ENCODE peak calls at places on chromosomes 2 and 18, in five cellular contexts. B is cardiac muscle cell, M is adrenal gland, A is astrocyte of the cerebellum, J is cardiac fibroblast. W is an unnamed sample.
A peak's percentile ranks its signal among the peaks of the same experiment; 100 is the strongest.

GRCh38 chr2:38792751-38793150 is 14.7 kb downstream of the GEMIN6 start:
- DNase-seq in B (no peak), M (no peak), A (no peak), J (no peak), W (no peak)

GRCh38 chr2:207115715-207116364 is 49.9 kb downstream of the KLF7 start:
- DNase-seq in B (no peak), M (peak; percentile 35), A (no peak), J (peak; percentile 60), W (no peak)

GRCh38 chr2:105842555-105842954 is 97.8 kb downstream of the NCK2 start:
- DNase-seq in B (peak; percentile 16), M (no peak), A (no peak), J (no peak), W (no peak)

GRCh38 chr2:43028188-43028587 is 198.2 kb downstream of the ZFP36L2 start:
- DNase-seq in B (no peak), M (no peak), A (no peak), J (no peak), W (no peak)

GRCh38 chr2:231573096-231573495 is 19.6 kb upstream of the TEX44 start:
- DNase-seq in B (no peak), M (no peak), A (no peak), J (no peak), W (no peak)

GRCh38 chr2:54830546-54830945 is 107.1 kb downstream of the EML6 start:
- DNase-seq in B (no peak), M (no peak), A (no peak), J (peak; percentile 34), W (no peak)

GRCh38 chr2:191539068-191539467 is 138.9 kb upstream of the NABP1 start:
- DNase-seq in B (peak; percentile 52), M (no peak), A (peak; percentile 11), J (peak; percentile 55), W (no peak)

GRCh38 chr2:26685312-26685711 is 7.2 kb upstream of the KCNK3 start:
- DNase-seq in B (no peak), M (no peak), A (no peak), J (no peak), W (no peak)

GRCh38 chr2:38264649-38265322 is 112.3 kb downstream of the ATL2 start:
- DNase-seq in B (peak; percentile 19), M (no peak), A (peak; percentile 22), J (no peak), W (peak; percentile 78)

GRCh38 chr2:226758886-226759660 is 40.5 kb downstream of the IRS1 start:
- DNase-seq in B (no peak), M (no peak), A (peak; percentile 64), J (peak; percentile 88), W (no peak)

GRCh38 chr2:231877533-231878456 is 48.4 kb downstream of the NPPC start:
- DNase-seq in B (peak; percentile 6), M (no peak), A (peak; percentile 16), J (peak; percentile 25), W (no peak)

GRCh38 chr2:234577191-234577590 is 80.3 kb upstream of the ARL4C start:
- DNase-seq in B (no peak), M (no peak), A (no peak), J (no peak), W (no peak)

GRCh38 chr2:172208881-172209325 is 106.2 kb upstream of the DLX2 start:
- DNase-seq in B (no peak), M (no peak), A (no peak), J (peak; percentile 55), W (no peak)

GRCh38 chr2:85221291-85221690 is 88.1 kb downstream of the TCF7L1 start:
- DNase-seq in B (no peak), M (no peak), A (no peak), J (no peak), W (peak; percentile 52)

GRCh38 chr2:44335806-44336538 is 25.3 kb downstream of the PREPL start:
- DNase-seq in B (no peak), M (no peak), A (no peak), J (no peak), W (no peak)

GRCh38 chr2:176911-177310 is 86.9 kb downstream of the SH3YL1 start:
- DNase-seq in B (no peak), M (no peak), A (no peak), J (no peak), W (no peak)

GRCh38 chr2:206361407-206362045 is 81.8 kb upstream of the ADAM23 start:
- DNase-seq in B (no peak), M (no peak), A (no peak), J (no peak), W (no peak)

GRCh38 chr2:161946489-161947107 is 127.4 kb downstream of the DPP4 start:
- DNase-seq in B (peak; percentile 40), M (no peak), A (peak; percentile 37), J (peak; percentile 66), W (peak; percentile 3)

GRCh38 chr2:1748176-1748740 is 3.9 kb upstream of the PXDN start:
- DNase-seq in B (no peak), M (no peak), A (no peak), J (peak; percentile 53), W (no peak)

GRCh38 chr18:8548186-8548585 is 61.1 kb upstream of the RAB12 start:
- DNase-seq in B (no peak), M (no peak), A (peak; percentile 97), J (peak; percentile 45), W (no peak)

GRCh38 chr2:232204457-232204931 is 174.1 kb upstream of the ALPP start:
- DNase-seq in B (peak; percentile 85), M (peak; percentile 36), A (peak; percentile 97), J (peak; percentile 9), W (no peak)

GRCh38 chr2:122072666-122073065 is 317.2 kb downstream of the TSN start:
- DNase-seq in B (peak; percentile 11), M (no peak), A (peak; percentile 8), J (peak; percentile 63), W (no peak)

GRCh38 chr2:27906074-27906473 is 15.5 kb downstream of the BABAM2 start:
- DNase-seq in B (no peak), M (no peak), A (no peak), J (no peak), W (no peak)

GRCh38 chr2:149799296-149799695 is 211.7 kb upstream of the MMADHC start:
- DNase-seq in B (no peak), M (no peak), A (peak; percentile 9), J (peak; percentile 68), W (peak; percentile 11)
- TF ChIP-seq CTCF in B (peak; percentile 56), M (peak; percentile 34), A (peak; percentile 34), J (peak; percentile 45), W (peak; percentile 41)

DNA sequence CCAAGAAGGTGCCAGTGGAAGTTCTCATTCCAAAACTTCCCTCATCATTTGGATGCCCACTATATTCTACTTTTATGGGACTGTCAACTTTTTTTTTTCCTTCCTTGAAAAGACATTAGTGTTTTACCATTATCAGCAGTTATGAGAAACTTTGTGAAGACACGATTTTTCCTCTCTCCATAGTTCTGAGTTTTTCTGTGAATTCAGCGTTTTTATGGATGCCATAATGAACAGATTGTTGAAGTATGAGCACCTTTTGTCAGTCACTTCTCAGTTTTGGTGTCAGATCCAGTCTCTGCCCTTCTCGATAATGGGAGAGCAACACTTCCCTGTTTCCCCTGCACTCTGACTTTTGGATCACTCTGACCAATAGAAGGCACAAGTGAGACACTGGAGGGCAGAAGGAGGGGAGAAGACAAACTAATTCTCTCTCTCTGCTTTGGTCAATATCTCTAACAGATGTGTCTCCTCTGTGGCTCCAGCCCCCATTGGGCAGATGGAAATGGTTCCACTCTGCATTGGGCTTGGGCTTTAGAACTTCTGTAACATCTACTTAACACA is 53.5 kb upstream of the FN1 start:
- DNase-seq in B (no peak), M (no peak), A (no peak), J (no peak), W (no peak)
- TF ChIP-seq CTCF in B (no peak), M (no peak), A (no peak), J (no peak), W (no peak)

DNA sequence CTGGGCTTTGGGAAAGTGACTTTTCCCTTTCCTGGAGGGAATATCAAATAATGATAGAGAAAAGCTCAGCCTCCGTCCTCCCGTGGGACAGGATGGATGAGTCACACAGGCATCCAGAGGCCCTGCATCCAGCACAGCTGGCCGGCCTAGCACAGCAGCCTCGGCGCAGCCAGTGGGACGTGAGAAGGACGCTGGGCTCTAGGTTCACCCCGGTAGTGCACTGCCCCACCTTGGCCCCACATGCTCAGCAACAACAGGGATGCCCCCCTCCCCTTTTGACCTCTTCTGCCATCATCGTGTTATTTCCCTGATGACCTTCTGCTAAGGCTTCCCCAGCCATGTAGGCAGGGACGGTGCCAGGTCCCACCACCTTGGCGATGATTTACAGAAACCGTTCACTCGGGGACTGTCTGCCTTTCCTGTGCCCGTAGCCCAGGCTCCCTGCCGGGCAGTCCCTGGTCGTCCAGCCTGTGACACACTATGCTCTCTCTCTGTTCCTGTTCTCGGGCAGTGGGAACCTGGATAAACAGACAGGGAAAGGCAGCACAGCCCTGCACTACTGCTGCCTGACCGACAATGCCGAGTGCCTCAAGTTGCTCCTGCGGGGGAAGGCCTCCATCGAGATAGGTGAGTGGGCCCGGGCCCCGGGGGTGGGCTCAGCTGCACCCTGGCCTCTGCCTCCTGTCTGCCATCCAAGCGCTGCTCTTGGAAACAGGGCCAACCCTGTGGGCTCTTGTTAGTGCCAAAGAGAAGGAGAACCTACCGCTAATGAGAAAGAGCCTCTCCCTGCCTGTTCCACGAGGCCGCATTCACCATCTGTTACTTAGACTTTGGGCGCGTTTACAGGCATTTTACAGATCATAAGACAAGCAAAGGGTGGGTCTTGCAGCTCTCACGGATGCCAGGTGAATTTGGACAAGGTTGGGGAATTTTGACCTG is 44.6 kb downstream of the ITGB1BP1 start:
- DNase-seq in B (no peak), M (peak; percentile 64), A (no peak), J (peak; percentile 90), W (peak; percentile 31)
- TF ChIP-seq CTCF in B (no peak), M (no peak), A (no peak), J (no peak), W (no peak)

DNA sequence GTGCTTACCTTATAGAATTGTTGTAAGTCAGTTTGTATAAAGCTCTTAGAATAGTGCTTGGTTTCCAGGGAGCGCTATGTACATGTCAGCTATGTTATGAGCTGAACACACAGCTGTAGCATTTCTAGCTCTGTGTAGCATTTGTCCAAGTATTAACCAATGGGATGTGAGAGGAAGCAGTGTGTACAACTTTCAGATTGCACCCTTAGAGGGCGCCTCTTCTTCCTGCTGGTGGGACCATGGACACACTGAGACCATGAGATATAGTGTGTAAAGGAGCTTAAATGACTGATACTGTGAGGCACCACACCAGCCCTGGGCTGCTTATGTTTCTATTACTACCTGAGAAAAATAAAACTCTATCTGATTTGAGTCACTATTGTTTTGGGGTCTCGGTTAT is 380.2 kb downstream of the LNPK start:
- DNase-seq in B (no peak), M (no peak), A (no peak), J (no peak), W (no peak)
- TF ChIP-seq CTCF in B (no peak), M (no peak), A (no peak), J (no peak), W (no peak)

DNA sequence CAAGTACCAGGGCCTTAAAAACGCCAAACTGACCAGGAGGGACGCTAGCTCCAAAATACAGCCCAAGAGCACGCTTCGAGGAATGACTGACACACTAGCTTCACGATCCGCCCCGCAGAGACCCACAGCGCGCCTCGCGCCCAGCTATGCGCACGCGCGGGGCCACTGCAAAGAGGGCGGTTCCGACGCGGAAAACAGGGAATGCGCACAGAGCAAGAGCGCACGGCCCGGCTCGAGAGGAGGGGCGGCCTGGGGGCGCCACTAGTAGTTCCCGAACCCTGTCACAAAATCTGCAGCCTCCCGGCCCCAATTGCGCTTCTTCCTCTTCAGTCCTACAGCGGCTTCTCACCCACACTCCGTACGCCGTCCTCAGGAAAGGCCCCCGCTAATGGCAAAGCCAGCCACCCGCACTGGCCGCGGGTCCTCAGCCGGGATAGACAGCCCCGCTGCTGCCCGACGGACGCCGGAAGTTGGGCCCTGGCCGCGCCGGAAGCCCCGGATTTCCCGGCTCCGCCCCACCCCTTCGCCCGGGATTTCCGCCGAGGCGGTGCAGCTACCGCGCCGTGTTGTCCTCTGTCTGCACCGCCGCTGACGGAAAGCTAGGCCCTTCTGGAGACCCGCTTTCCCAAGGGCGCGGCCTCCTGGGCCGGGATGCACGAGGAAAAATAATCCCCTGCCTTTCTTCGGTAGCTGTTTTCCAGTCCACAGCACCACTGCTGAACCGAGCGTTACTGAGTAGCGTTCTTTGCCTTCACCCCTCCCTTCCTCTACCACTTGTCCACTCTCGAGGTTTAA is at the start of gene HDHD2:
- DNase-seq in B (peak; percentile 86), M (peak; percentile 82), A (peak; percentile 38), J (peak; percentile 79), W (no peak)
- TF ChIP-seq CTCF in B (no peak), M (no peak), A (peak; percentile 4), J (peak; percentile 0), W (no peak)